ENCODE peak calls at places on chromosome 1, in five cellular contexts. B, M, L, T and X are unnamed samples.

GRCh38 chr1:103788377-103788776 is 38.7 kb downstream of the AMY1C start:
- DNase-seq in M (no peak), B (no peak), T (no peak), L (peak), X (no peak)

GRCh38 chr1:234593771-234594504 is 16.0 kb downstream of the IRF2BP2 start:
- DNase-seq in M (no peak), L (no peak), T (no peak), B (no peak), X (no peak)

GRCh38 chr1:115929846-115930245 is 46.5 kb upstream of the SLC22A15 start:
- DNase-seq in B (peak), T (no peak), L (peak), M (no peak), X (no peak)

GRCh38 chr1:234533034-234533571 is 54.1 kb upstream of the TARBP1 start:
- DNase-seq in B (peak), M (no peak), L (peak), T (no peak), X (no peak)

GRCh38 chr1:201497935-201498509 is 8.9 kb downstream of the CSRP1 start:
- DNase-seq in L (no peak), M (no peak), T (no peak), B (no peak), X (no peak)

GRCh38 chr1:213507472-213508223 is 456.6 kb downstream of the RPS6KC1 start:
- DNase-seq in B (no peak), T (no peak), M (no peak), L (no peak), X (no peak)

GRCh38 chr1:60055336-60055735 is 18.2 kb downstream of the C1orf87 start:
- DNase-seq in M (no peak), T (no peak), L (no peak), B (peak), X (no peak)

GRCh38 chr1:116902718-116903390 is 6.9 kb upstream of the PTGFRN start:
- DNase-seq in L (no peak), B (no peak), T (no peak), M (no peak), X (no peak)

GRCh38 chr1:5725406-5725805 is 266.8 kb downstream of the NPHP4 start:
- DNase-seq in T (no peak), B (no peak), M (no peak), L (no peak), X (no peak)

GRCh38 chr1:24536391-24536840 is 19.5 kb upstream of the NCMAP start:
- DNase-seq in L (no peak), M (peak), B (peak), T (no peak), X (no peak)

GRCh38 chr1:223700942-223701637 is 11.2 kb upstream of the CAPN2 start:
- DNase-seq in T (no peak), M (no peak), L (peak), B (peak), X (no peak)

GRCh38 chr1:47999097-47999496 is 1.9 kb upstream of the TRABD2B start:
- DNase-seq in L (no peak), M (no peak), B (no peak), T (no peak), X (no peak)

GRCh38 chr1:234199476-234200127 is 173.7 kb upstream of the COA6 start:
- DNase-seq in M (no peak), B (no peak), L (no peak), T (no peak), X (no peak)

GRCh38 chr1:13699936-13700520 is at the start of gene PRDM2:
- DNase-seq in T (peak), M (peak), B (peak), L (peak), X (peak)

GRCh38 chr1:26218906-26219494 is 15.0 kb upstream of the CEP85 start:
- DNase-seq in T (no peak), L (peak), M (no peak), B (no peak), X (peak)

GRCh38 chr1:155244368-155245162 is 10.7 kb downstream of the ENTREP3 start:
- DNase-seq in T (peak), M (peak), B (peak), L (peak), X (peak)

GRCh38 chr1:242523282-242523967 is 1.1 kb downstream of the PLD5 start:
- DNase-seq in M (no peak), T (no peak), B (no peak), L (no peak), X (no peak)

GRCh38 chr1:53061859-53062714 is at the start of gene PODN:
- DNase-seq in M (no peak), T (no peak), B (no peak), L (peak), X (no peak)

GRCh38 chr1:19866758-19867157 is 15.4 kb upstream of the OTUD3 start:
- DNase-seq in M (no peak), T (no peak), L (peak), B (no peak), X (no peak)

GRCh38 chr1:65224681-65225091 is 76.7 kb downstream of the AK4 start:
- DNase-seq in T (no peak), L (no peak), B (no peak), M (no peak), X (no peak)

GRCh38 chr1:96730574-96731298 is 9.2 kb downstream of the PTBP2 start:
- DNase-seq in B (peak), M (no peak), L (no peak), T (no peak), X (no peak)

GRCh38 chr1:1594602-1594981 is 5.3 kb downstream of the FNDC10 start:
- DNase-seq in T (no peak), M (no peak), L (no peak), B (no peak), X (no peak)

GRCh38 chr1:111818546-111818945 is 62.8 kb downstream of the DDX20 start:
- DNase-seq in B (no peak), T (no peak), M (no peak), L (no peak), X (no peak)

GRCh38 chr1:144551543-144552424 is 40.9 kb upstream of the PPIAL4F start:
- DNase-seq in T (peak), M (peak), B (peak), L (peak), X (peak)

GRCh38 chr1:111140680-111140967 is 601 bp downstream of the CEPT1 start:
- DNase-seq in L (peak), M (no peak), T (no peak), B (peak), X (no peak)

GRCh38 chr1:109252893-109253802 is 3.8 kb downstream of the CELSR2 start:
- DNase-seq in T (no peak), B (no peak), L (no peak), M (no peak), X (no peak)

GRCh38 chr1:70966018-70966638 is 81.5 kb downstream of the PTGER3 start:
- DNase-seq in M (no peak), B (peak), T (no peak), L (peak), X (no peak)

GRCh38 chr1:32736812-32737791 is 34.5 kb upstream of the SYNC start:
- DNase-seq in L (no peak), B (no peak), T (no peak), M (no peak), X (peak)